ENCODE peak calls at places on chromosomes 7 and 10, in nine cellular contexts. One of them, this sample, is unnamed.
A peak's percentile ranks its signal among the peaks of the same experiment; 100 is the strongest.

GRCh38 chr10:22670796-22671195 is 43.6 kb downstream of the PIP4K2A start:
- DNase-seq in NCI-H1436 treated with DMSO at 0.1 percent for 48 hours: no peak
- DNase-seq in activated effector memory CD4-positive, alpha-beta T cell treated with anti-CD3 and anti-CD28 coated beads, Interleukin-2, amount 50 U/mL, for 16 hours: no peak
- DNase-seq in foreskin melanocyte: no peak
- DNase-seq in DMS 273 treated with DMSO at 0.1 percent for 48 hours: no peak
- DNase-seq in AG09319: no peak
- DNase-seq in NCI-H69: peak; percentile 20
- DNase-seq in ELF-1: no peak
- DNase-seq in EL: no peak
- DNase-seq in this sample: no peak

GRCh38 chr10:24518981-24519597 is 204.6 kb downstream of the ARHGAP21 start:
- DNase-seq in NCI-H1436 treated with DMSO at 0.1 percent for 48 hours: no peak
- DNase-seq in foreskin melanocyte: peak; percentile 32
- DNase-seq in DMS 273 treated with DMSO at 0.1 percent for 48 hours: no peak
- DNase-seq in EL: peak; percentile 66
- DNase-seq in activated effector memory CD4-positive, alpha-beta T cell treated with anti-CD3 and anti-CD28 coated beads, Interleukin-2, amount 50 U/mL, for 16 hours: no peak
- DNase-seq in NCI-H69: peak; percentile 55
- DNase-seq in ELF-1: peak; percentile 63
- DNase-seq in AG09319: peak; percentile 19
- DNase-seq in this sample: no peak

GRCh38 chr10:44183667-44184632 is 200.9 kb downstream of the CXCL12 start:
- DNase-seq in EL: peak; percentile 55
- DNase-seq in NCI-H1436 treated with DMSO at 0.1 percent for 48 hours: no peak
- DNase-seq in AG09319: peak; percentile 87
- DNase-seq in activated effector memory CD4-positive, alpha-beta T cell treated with anti-CD3 and anti-CD28 coated beads, Interleukin-2, amount 50 U/mL, for 16 hours: no peak
- DNase-seq in DMS 273 treated with DMSO at 0.1 percent for 48 hours: no peak
- DNase-seq in ELF-1: no peak
- DNase-seq in NCI-H69: no peak
- DNase-seq in foreskin melanocyte: no peak
- DNase-seq in this sample: no peak

GRCh38 chr10:38146579-38147333 is 52.6 kb downstream of the ZNF37A start:
- DNase-seq in ELF-1: no peak
- DNase-seq in foreskin melanocyte: peak; percentile 29
- DNase-seq in EL: no peak
- DNase-seq in AG09319: no peak
- DNase-seq in DMS 273 treated with DMSO at 0.1 percent for 48 hours: no peak
- DNase-seq in activated effector memory CD4-positive, alpha-beta T cell treated with anti-CD3 and anti-CD28 coated beads, Interleukin-2, amount 50 U/mL, for 16 hours: no peak
- DNase-seq in NCI-H69: no peak
- DNase-seq in NCI-H1436 treated with DMSO at 0.1 percent for 48 hours: no peak
- DNase-seq in this sample: no peak

GRCh38 chr7:93757421-93757820 is 133.1 kb downstream of the TFPI2 start:
- DNase-seq in ELF-1: no peak
- DNase-seq in DMS 273 treated with DMSO at 0.1 percent for 48 hours: no peak
- DNase-seq in foreskin melanocyte: no peak
- DNase-seq in NCI-H1436 treated with DMSO at 0.1 percent for 48 hours: no peak
- DNase-seq in NCI-H69: no peak
- DNase-seq in EL: no peak
- DNase-seq in activated effector memory CD4-positive, alpha-beta T cell treated with anti-CD3 and anti-CD28 coated beads, Interleukin-2, amount 50 U/mL, for 16 hours: no peak
- DNase-seq in AG09319: no peak
- DNase-seq in this sample: no peak

GRCh38 chr7:112420236-112420945 is 29.9 kb upstream of the IFRD1 start:
- DNase-seq in NCI-H1436 treated with DMSO at 0.1 percent for 48 hours: no peak
- DNase-seq in AG09319: peak; percentile 25
- DNase-seq in DMS 273 treated with DMSO at 0.1 percent for 48 hours: peak; percentile 42
- DNase-seq in activated effector memory CD4-positive, alpha-beta T cell treated with anti-CD3 and anti-CD28 coated beads, Interleukin-2, amount 50 U/mL, for 16 hours: no peak
- DNase-seq in NCI-H69: peak; percentile 95
- DNase-seq in ELF-1: no peak
- DNase-seq in EL: peak; percentile 14
- DNase-seq in foreskin melanocyte: peak; percentile 26
- DNase-seq in this sample: no peak

GRCh38 chr7:3338161-3338560 is 37.1 kb downstream of the SDK1 start:
- DNase-seq in foreskin melanocyte: no peak
- DNase-seq in NCI-H1436 treated with DMSO at 0.1 percent for 48 hours: no peak
- DNase-seq in activated effector memory CD4-positive, alpha-beta T cell treated with anti-CD3 and anti-CD28 coated beads, Interleukin-2, amount 50 U/mL, for 16 hours: no peak
- DNase-seq in ELF-1: no peak
- DNase-seq in EL: no peak
- DNase-seq in DMS 273 treated with DMSO at 0.1 percent for 48 hours: no peak
- DNase-seq in AG09319: no peak
- DNase-seq in NCI-H69: peak; percentile 70
- DNase-seq in this sample: no peak

GRCh38 chr10:36393800-36394199 is 731.6 kb upstream of the ANKRD30A start:
- DNase-seq in DMS 273 treated with DMSO at 0.1 percent for 48 hours: no peak
- DNase-seq in EL: no peak
- DNase-seq in NCI-H1436 treated with DMSO at 0.1 percent for 48 hours: no peak
- DNase-seq in activated effector memory CD4-positive, alpha-beta T cell treated with anti-CD3 and anti-CD28 coated beads, Interleukin-2, amount 50 U/mL, for 16 hours: no peak
- DNase-seq in AG09319: peak; percentile 11
- DNase-seq in foreskin melanocyte: no peak
- DNase-seq in NCI-H69: no peak
- DNase-seq in ELF-1: no peak
- DNase-seq in this sample: no peak

GRCh38 chr10:92291921-92292860 is 1.2 kb downstream of the MARCHF5 start:
- DNase-seq in foreskin melanocyte: peak; percentile 37
- DNase-seq in NCI-H1436 treated with DMSO at 0.1 percent for 48 hours: no peak
- DNase-seq in activated effector memory CD4-positive, alpha-beta T cell treated with anti-CD3 and anti-CD28 coated beads, Interleukin-2, amount 50 U/mL, for 16 hours: peak; percentile 75
- DNase-seq in NCI-H69: peak; percentile 51
- DNase-seq in AG09319: peak; percentile 15
- DNase-seq in DMS 273 treated with DMSO at 0.1 percent for 48 hours: no peak
- DNase-seq in EL: peak; percentile 69
- DNase-seq in ELF-1: peak; percentile 21
- DNase-seq in this sample: peak; percentile 69